ENCODE peak calls at places on chromosomes 12 and 14, in five cellular contexts. R, G, P, X and U are unnamed samples.

GRCh38 chr12:2551514-2551913 is 243.3 kb upstream of the FKBP4 start:
- DNase-seq in R (no peak), G (no peak), P (no peak), X (no peak), U (no peak)

GRCh38 chr12:42332301-42332894 is 6.4 kb downstream of the PPHLN1 start:
- DNase-seq in R (peak; percentile 47), G (no peak), P (no peak), X (peak; percentile 29), U (peak; percentile 59)

GRCh38 chr12:67681145-67681778 is 32.7 kb downstream of the DYRK2 start:
- DNase-seq in R (no peak), G (no peak), P (no peak), X (no peak), U (no peak)

GRCh38 chr12:5442251-5443006 is 10.5 kb downstream of the NTF3 start:
- DNase-seq in R (peak; percentile 24), G (no peak), P (no peak), X (peak; percentile 39), U (peak; percentile 28)

GRCh38 chr12:71158361-71158882 is 623 bp upstream of the TSPAN8 start:
- DNase-seq in R (no peak), G (no peak), P (no peak), X (no peak), U (no peak)

GRCh38 chr12:46702581-46703344 is 123.0 kb downstream of the SLC38A4 start:
- DNase-seq in R (no peak), G (no peak), P (no peak), X (no peak), U (no peak)

GRCh38 chr14:36683083-36683724 is 21.5 kb downstream of the PAX9 start:
- DNase-seq in R (no peak), G (no peak), P (no peak), X (no peak), U (no peak)

GRCh38 chr12:111359231-111359913 is 9.5 kb downstream of the PHETA1 start:
- DNase-seq in R (no peak), G (no peak), P (no peak), X (no peak), U (no peak)

GRCh38 chr12:9651265-9651729 is 18.2 kb upstream of the CLEC2D start:
- DNase-seq in R (no peak), G (no peak), P (no peak), X (no peak), U (no peak)

GRCh38 chr12:122851820-122852219 is 16.6 kb downstream of the HIP1R start:
- DNase-seq in R (no peak), G (no peak), P (no peak), X (no peak), U (no peak)

GRCh38 chr12:28787151-28787550 is 361.9 kb upstream of the FAR2 start:
- DNase-seq in R (no peak), G (no peak), P (no peak), X (no peak), U (no peak)

GRCh38 chr12:1046727-1047126 is 55.7 kb downstream of the ERC1 start:
- DNase-seq in R (no peak), G (no peak), P (no peak), X (no peak), U (no peak)

GRCh38 chr12:109767991-109768900 is 54.6 kb downstream of the FAM222A start:
- DNase-seq in R (no peak), G (no peak), P (peak; percentile 28), X (no peak), U (no peak)

GRCh38 chr12:112380663-112381420 is 1.4 kb downstream of the HECTD4 start:
- DNase-seq in R (no peak), G (no peak), P (peak; percentile 24), X (no peak), U (no peak)

GRCh38 chr14:89137514-89138163 is 279.4 kb downstream of the FOXN3 start:
- DNase-seq in R (peak; percentile 43), G (peak; percentile 77), P (no peak), X (peak; percentile 70), U (no peak)

GRCh38 chr12:132166801-132167591 is 22.7 kb downstream of the NOC4L start:
- DNase-seq in R (no peak), G (no peak), P (no peak), X (no peak), U (no peak)

GRCh38 chr12:68539615-68539952 is 71.1 kb upstream of the RAP1B start:
- DNase-seq in R (no peak), G (no peak), P (no peak), X (no peak), U (no peak)

GRCh38 chr12:108622425-108622824 is 11.3 kb downstream of the SELPLG start:
- DNase-seq in R (no peak), G (no peak), P (no peak), X (no peak), U (no peak)

GRCh38 chr12:109150124-109150640 is 33.8 kb downstream of the ACACB start:
- DNase-seq in R (no peak), G (no peak), P (no peak), X (no peak), U (no peak)

GRCh38 chr12:57764662-57765002 is 2.2 kb downstream of the CYP27B1 start:
- DNase-seq in R (no peak), G (no peak), P (no peak), X (no peak), U (no peak)

GRCh38 chr14:96567289-96567899 is 65.2 kb downstream of the PAPOLA start:
- DNase-seq in R (peak; percentile 31), G (no peak), P (no peak), X (no peak), U (no peak)

GRCh38 chr12:52643233-52644077 is 8.6 kb downstream of the KRT2 start:
- DNase-seq in R (no peak), G (no peak), P (no peak), X (no peak), U (no peak)

GRCh38 chr14:61648377-61648776 is 46.9 kb upstream of the HIF1A start:
- DNase-seq in R (no peak), G (no peak), P (no peak), X (no peak), U (no peak)
- H3K27ac ChIP-seq in R (no peak overlapping the region), G (no peak overlapping the region), P (no peak overlapping the region), X (no peak overlapping the region), U (no peak overlapping the region)

GRCh38 chr14:104979758-104980591 is 1.8 kb upstream of the AHNAK2 start:
- DNase-seq in R (no peak), G (peak; percentile 86), P (peak; percentile 36), X (no peak), U (no peak)

GRCh38 chr14:104976198-104977007 is 1.8 kb downstream of the AHNAK2 start:
- DNase-seq in R (peak; percentile 64), G (peak; percentile 92), P (peak; percentile 78), X (peak; percentile 70), U (peak; percentile 42)

GRCh38 chr14:104978774-104979691 is 859 bp upstream of the AHNAK2 start:
- DNase-seq in R (no peak), G (peak; percentile 52), P (peak; percentile 33), X (no peak), U (no peak)

GRCh38 chr14:104977008-104977680 is 1.0 kb downstream of the AHNAK2 start:
- DNase-seq in R (no peak), G (peak; percentile 67), P (peak; percentile 35), X (no peak), U (no peak)

DNA sequence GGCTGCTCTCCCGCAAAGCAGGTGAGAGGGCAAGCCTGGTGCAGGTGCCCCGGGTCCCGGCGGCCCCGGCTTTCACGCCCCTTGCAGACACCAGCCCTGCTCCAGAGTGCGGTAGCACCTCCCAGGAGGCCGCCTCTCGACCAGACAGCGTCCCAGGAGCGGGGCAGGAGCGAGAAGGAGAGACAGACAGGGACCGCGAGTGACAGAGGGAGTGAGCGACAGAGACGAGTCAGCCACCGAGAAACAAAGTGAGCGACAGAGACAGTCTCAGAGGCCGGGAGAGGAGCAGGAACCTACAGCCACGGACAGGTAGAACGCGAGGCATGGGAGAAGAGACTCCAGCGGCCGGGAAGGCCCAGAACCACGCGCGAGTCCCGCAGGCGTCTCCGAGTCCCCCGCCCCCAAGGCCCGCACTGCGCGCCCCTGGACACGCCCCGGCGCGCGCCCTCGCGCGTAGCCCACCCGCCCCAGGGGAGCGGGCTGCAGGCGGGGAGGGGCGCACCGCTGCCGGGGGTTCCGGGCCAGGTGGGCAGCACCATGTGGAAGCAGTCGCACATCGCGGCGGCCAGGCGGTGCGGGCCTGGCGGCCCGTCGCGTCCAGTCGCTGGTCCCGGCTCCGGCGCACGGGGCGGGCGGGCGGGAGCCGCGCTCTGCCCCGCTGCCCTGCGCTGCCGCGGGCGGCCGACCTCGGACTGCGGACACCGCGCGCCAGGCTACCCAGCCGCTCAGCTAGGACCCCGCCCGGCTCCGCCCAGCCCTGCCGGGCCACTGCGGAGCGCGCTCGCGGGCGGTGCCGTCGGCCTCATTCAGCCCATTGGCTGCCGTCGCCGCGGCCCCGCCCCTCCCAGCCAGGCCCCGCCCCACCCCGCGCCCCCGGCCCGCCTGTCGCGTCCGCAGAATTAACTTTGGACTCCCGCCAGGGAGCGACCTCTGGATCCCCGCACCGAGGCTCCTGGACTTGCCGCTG is at the start of gene AHNAK2:
- DNase-seq in R (peak; percentile 60), G (peak; percentile 89), P (peak; percentile 56), X (peak; percentile 68), U (no peak)
- H3K4me3 ChIP-seq in R (peak within 1 kb of the TSS; percentile 63), G (peak within 1 kb of the TSS; percentile 47), P (peak within 1 kb of the TSS; percentile 33), X (peak within 1 kb of the TSS; percentile 80), U (no peak within 1 kb of the TSS)

DNA sequence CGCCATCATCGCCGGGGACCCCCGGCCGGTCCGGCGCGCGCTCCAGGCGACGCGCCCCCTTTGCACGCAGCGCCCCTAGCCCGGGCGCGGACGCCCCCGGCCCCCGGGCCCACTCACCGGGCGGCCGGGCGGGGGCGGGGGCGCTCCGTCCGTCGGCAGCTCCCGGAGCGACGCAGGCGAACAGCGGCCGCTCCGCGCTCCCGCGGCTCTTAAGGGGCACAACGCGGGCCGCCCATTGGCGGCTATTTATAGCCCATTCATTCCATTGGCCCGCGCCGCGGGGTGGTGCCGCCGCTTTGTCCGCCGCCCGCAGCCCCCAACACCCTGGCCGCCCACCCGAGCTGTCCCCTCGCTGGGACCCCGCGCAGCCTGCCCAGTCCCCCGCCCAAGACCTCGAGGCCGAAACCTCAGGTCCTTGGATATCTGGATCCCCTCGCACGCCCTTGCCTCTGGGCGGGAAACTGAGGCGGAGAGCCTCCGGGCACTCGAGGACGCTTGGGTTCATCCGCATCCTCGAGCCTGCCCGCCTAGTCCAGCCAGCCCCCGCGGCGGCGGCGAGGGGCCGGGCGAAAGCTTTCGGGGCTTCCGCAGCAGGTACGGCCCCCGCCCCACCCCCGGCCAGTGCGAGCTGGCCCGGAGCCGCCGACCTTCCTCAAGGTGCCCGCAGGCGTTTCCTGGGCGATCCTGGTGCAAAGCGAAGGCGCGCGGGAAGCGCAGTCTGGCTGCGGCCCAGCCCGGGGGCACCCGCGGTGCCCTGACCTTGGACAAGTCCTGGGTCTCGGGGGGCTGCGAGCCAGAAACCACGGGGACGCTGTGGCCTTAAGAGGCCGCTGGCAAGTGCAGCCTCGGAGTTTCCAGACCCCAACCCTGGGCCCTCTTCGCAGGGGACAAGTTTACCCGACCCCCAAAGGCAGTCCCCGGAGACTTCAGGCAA is at the start of gene CKB:
- DNase-seq in R (peak; percentile 83), G (peak; percentile 81), P (peak; percentile 78), X (no peak), U (no peak)
- H3K4me1 ChIP-seq in R (peaks cover 71% of the 10 kb centered on the region), G (peaks cover 67% of the 10 kb centered on the region), P (peaks cover 14% of the 10 kb centered on the region), X (peaks cover 15% of the 10 kb centered on the region), U (no peaks in the 10 kb centered on the region)

DNA sequence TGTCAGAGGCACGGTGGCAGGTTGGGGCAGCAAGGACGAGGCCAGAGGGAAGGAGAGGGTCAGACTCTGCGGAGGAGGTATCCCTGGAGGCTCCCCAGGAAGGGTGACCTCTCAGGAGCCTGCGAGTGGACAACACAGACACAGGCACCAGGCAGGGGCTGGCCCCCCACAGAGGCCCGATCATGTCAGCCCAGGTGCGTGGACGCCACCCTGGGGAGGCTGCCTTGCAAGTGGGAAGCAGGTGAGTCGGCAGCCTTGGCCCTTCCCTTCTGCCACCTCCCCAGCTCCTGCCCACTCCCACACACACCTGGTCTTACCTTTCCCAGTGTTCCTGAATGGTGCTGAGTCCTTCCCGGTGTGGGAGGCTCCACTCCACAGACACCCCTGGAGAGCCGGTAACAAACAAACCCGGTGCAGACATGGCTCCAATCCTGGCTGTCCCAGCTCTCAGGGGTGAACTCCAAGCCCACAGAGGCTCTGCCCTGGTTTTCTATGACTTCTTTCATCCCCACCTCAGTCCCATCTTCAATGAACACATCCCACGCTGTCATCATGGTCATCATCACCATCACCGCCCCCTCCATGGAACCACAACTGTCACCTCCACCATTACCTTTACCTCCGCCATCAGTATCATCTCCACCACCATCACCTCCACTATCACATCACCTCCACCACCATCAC is 5.2 kb downstream of the ZBTB42 start:
- DNase-seq in R (no peak), G (peak; percentile 48), P (peak; percentile 20), X (no peak), U (no peak)
- H3K27ac ChIP-seq in R (peak overlapping the region; percentile 54), G (peak overlapping the region; percentile 22), P (no peak overlapping the region), X (peak overlapping the region; percentile 13), U (no peak overlapping the region)